ENCODE peak calls at places on chromosomes 4 and X, in ten cellular contexts. O, F, V, D, T, E, W, A, Z and Q are unnamed samples.

GRCh38 chr4:13527192-13527982 is 16.9 kb downstream of the NKX3-2 start:
- DNase-seq in F (no peak), O (no peak), T (no peak), E (no peak), Z (no peak), W (no peak), V (no peak), D (no peak), A (no peak), Q (no peak)

GRCh38 chr4:73836373-73837269 is at the start of gene CXCL6:
- DNase-seq in V (no peak), F (peak; percentile 34), D (peak; percentile 73), T (no peak), A (no peak), E (no peak), W (peak; percentile 58), Z (no peak), O (no peak), Q (peak; percentile 26)

GRCh38 chr4:39892988-39893692 is 84.6 kb downstream of the PDS5A start:
- DNase-seq in A (no peak), F (no peak), E (no peak), Z (no peak), D (no peak), V (no peak), T (no peak), O (no peak), W (no peak), Q (no peak)

GRCh38 chr4:123415977-123416376 is 19.4 kb downstream of the SPRY1 start:
- DNase-seq in A (no peak), D (peak; percentile 61), W (no peak), V (no peak), Z (no peak), F (no peak), T (no peak), E (peak; percentile 45), O (peak; percentile 76), Q (no peak)

GRCh38 chr4:55087016-55087929 is 38.1 kb downstream of the KDR start:
- DNase-seq in O (peak; percentile 32), V (no peak), Z (no peak), F (no peak), W (no peak), E (no peak), T (no peak), A (no peak), D (no peak), Q (no peak)

GRCh38 chr4:124307143-124307542 is 405.4 kb downstream of the ANKRD50 start:
- DNase-seq in V (no peak), A (no peak), E (no peak), Z (no peak), O (no peak), F (no peak), D (no peak), W (no peak), T (no peak), Q (no peak)

GRCh38 chrX:108001218-108001814 is 19.1 kb upstream of the TEX13B start:
- DNase-seq in Z (no peak), D (peak; percentile 66), V (no peak), O (peak; percentile 4), F (no peak), E (peak; percentile 36), T (peak; percentile 64), A (peak; percentile 21), W (no peak), Q (no peak)

GRCh38 chr4:6155996-6156395 is 44.4 kb downstream of the JAKMIP1 start:
- DNase-seq in E (no peak), O (no peak), D (no peak), V (no peak), W (no peak), F (no peak), T (no peak), A (no peak), Z (no peak), Q (no peak)

GRCh38 chr4:128006592-128006991 is 41.4 kb downstream of the ABHD18 start:
- DNase-seq in F (no peak), D (peak; percentile 58), W (no peak), A (no peak), E (peak; percentile 63), T (no peak), O (peak; percentile 12), Z (no peak), V (no peak), Q (no peak)

GRCh38 chr4:2489841-2490552 is 21.1 kb downstream of the RNF4 start:
- DNase-seq in W (no peak), T (no peak), D (peak; percentile 29), V (no peak), F (no peak), Z (no peak), O (no peak), E (no peak), A (no peak), Q (no peak)

GRCh38 chr4:8702020-8702495 is 109.5 kb downstream of the CPZ start:
- DNase-seq in V (no peak), Z (no peak), D (no peak), W (peak; percentile 31), O (no peak), F (no peak), T (no peak), E (no peak), A (no peak), Q (no peak)

GRCh38 chr4:13990596-13991589 is 363.4 kb upstream of the BOD1L1 start:
- DNase-seq in D (peak; percentile 46), O (no peak), F (no peak), T (no peak), V (no peak), Z (no peak), E (peak; percentile 25), W (no peak), A (no peak), Q (no peak)

GRCh38 chrX:46918434-46918833 is 6.2 kb downstream of the JADE3 start:
- DNase-seq in F (no peak), W (no peak), T (no peak), D (no peak), E (peak; percentile 3), V (no peak), O (no peak), Z (no peak), A (no peak), Q (peak; percentile 35)

GRCh38 chrX:37677765-37678164 is 7.8 kb upstream of the XK start:
- DNase-seq in E (no peak), A (no peak), O (no peak), T (peak; percentile 48), D (no peak), V (no peak), Z (no peak), F (no peak), W (no peak), Q (no peak)

GRCh38 chrX:86171366-86171765 is 23.1 kb downstream of the DACH2 start:
- DNase-seq in T (peak; percentile 49), O (no peak), F (no peak), A (peak; percentile 13), E (peak; percentile 64), Z (no peak), V (no peak), W (no peak), D (peak; percentile 7), Q (no peak)

GRCh38 chr4:112557676-112558411 is 41.9 kb upstream of the NEUROG2 start:
- DNase-seq in V (no peak), F (no peak), D (no peak), T (no peak), W (no peak), A (no peak), O (no peak), Z (no peak), E (no peak), Q (no peak)

GRCh38 chr4:19024047-19024446 is 1002.5 kb upstream of the LCORL start:
- DNase-seq in O (no peak), E (no peak), T (no peak), Z (no peak), V (no peak), A (no peak), F (no peak), D (no peak), W (no peak), Q (no peak)
- H3K9me3 ChIP-seq in O (no peaks in the 10 kb centered on the region), E (no peaks in the 10 kb centered on the region), T (no peaks in the 10 kb centered on the region), Z (no peaks in the 10 kb centered on the region), V (no peaks in the 10 kb centered on the region), A (no peaks in the 10 kb centered on the region), F (no peaks in the 10 kb centered on the region), D (no peaks in the 10 kb centered on the region), W (no peaks in the 10 kb centered on the region), Q (no peaks in the 10 kb centered on the region)

DNA sequence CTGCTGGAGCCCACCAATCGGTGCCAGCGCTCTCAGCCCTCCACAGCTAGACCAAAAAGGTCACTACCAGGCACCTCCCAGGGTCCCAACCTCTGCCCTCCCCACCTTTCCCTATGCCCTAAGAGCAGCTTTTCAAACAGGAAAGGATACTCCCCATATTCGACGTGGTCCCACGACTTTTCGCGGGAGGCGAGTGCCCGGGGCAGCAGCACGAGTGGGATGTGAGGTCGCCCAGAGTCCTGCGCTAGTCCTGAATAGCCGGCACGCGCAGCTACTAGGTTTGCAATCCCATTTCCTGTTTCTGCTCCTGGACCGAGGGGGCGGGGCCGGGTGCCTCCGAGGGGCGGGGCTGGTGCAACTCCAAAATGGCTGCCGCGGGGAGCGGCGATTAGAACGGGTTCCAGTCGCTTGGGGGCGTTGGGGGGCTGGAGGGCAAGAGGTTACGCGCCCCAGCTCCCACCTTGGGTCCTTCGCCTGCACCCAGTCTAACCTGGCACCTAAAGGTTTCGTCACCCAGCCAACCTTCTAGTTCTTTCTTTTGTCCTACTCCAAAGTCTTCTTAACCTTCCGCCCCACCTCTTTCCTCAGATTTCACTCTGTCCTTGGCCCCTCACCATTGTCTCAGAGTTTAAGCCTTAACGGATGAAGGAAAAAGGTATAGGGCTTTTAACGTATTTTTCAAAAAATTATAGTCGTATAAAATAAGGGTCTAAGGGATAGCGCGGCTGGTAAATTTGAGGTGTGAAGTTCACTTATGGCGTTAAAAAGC is 85.0 kb upstream of the TENT5D start:
- DNase-seq in W (peak; percentile 61), V (no peak), Z (peak; percentile 15), O (no peak), A (peak; percentile 77), E (no peak), F (peak; percentile 77), D (peak; percentile 24), T (no peak), Q (peak; percentile 63)
- TF ChIP-seq CTCF in W (no peak), V (no peak), Z (no peak), O (no peak), A (no peak), E (no peak), F (no peak), D (no peak), T (no peak), Q (no peak)

GRCh38 chrX:9207142-9207541 is 173.2 kb upstream of the FAM9B start:
- DNase-seq in E (peak; percentile 17), D (peak; percentile 27), W (no peak), Z (peak; percentile 29), O (no peak), A (no peak), T (no peak), F (peak; percentile 65), V (peak; percentile 4), Q (no peak)
- H3K4me3 ChIP-seq in E (peak overlapping the region; percentile 22), D (no peak overlapping the region), W (no peak overlapping the region), Z (peak overlapping the region; percentile 15), O (peak overlapping the region; percentile 10), A (no peak overlapping the region), T (no peak overlapping the region), F (no peak overlapping the region), V (no peak overlapping the region), Q (no peak overlapping the region)

DNA sequence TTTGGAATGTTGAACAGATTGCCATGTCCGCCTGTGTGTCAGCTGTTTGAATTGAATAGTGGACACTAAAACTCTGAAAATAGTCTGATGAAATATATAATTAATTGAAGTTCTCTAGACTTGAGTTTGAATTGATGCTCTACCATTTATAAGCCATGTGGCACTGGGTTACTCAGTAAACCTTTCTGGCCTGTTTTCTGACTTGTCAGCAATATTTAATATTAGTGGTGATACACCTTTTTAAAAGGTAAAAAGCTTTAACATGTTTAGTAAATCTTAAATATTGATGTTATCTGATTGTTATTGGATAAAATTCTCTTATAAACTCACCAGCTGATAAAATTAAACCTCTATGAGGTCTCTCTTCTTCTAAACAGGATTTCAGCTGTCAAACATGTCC is 695.4 kb upstream of the HS3ST1 start:
- DNase-seq in A (no peak), W (no peak), E (no peak), F (no peak), O (no peak), T (no peak), Z (no peak), D (no peak), V (no peak), Q (no peak)
- H3K9me3 ChIP-seq in A (no peaks in the 10 kb centered on the region), W (no peaks in the 10 kb centered on the region), E (peaks cover 8% of the 10 kb centered on the region), F (no peaks in the 10 kb centered on the region), O (peaks cover 2% of the 10 kb centered on the region), T (no peaks in the 10 kb centered on the region), Z (no peaks in the 10 kb centered on the region), D (no peaks in the 10 kb centered on the region), V (no peaks in the 10 kb centered on the region), Q (no peaks in the 10 kb centered on the region)